ENCODE peak calls at places on chromosomes 1 and 21, in five cellular contexts. M, B, K, Y and X are unnamed samples. For H3K4me1, the result is how much of the 10 kb centered on the place peaks cover.

GRCh38 chr1:227395391-227396028 is 77.2 kb upstream of the CDC42BPA start:
- DNase-seq in M (no peak), B (no peak), K (no peak), Y (no peak), X (no peak)

GRCh38 chr1:233668725-233669294 is 54.9 kb downstream of the KCNK1 start:
- DNase-seq in M (peak), B (no peak), K (peak), Y (no peak), X (peak)

GRCh38 chr1:79079770-79080169 is 73.2 kb upstream of the ADGRL4 start:
- DNase-seq in M (no peak), B (peak), K (peak), Y (no peak), X (peak)

GRCh38 chr1:222991908-222992307 is 151.1 kb downstream of the TLR5 start:
- DNase-seq in M (no peak), B (no peak), K (no peak), Y (no peak), X (no peak)

GRCh38 chr1:64161347-64162080 is 41.9 kb upstream of the UBE2U start:
- DNase-seq in M (no peak), B (no peak), K (no peak), Y (no peak), X (no peak)

GRCh38 chr1:52691856-52692255 is 6.3 kb downstream of the COA7 start:
- DNase-seq in M (no peak), B (no peak), K (no peak), Y (no peak), X (no peak)

GRCh38 chr1:46183119-46183842 is 7.0 kb upstream of the P3R3URF start:
- DNase-seq in M (peak), B (peak), K (peak), Y (no peak), X (peak)

GRCh38 chr21:45974073-45975016 is 7.2 kb upstream of the COL6A1 start:
- DNase-seq in M (no peak), B (peak), K (peak), Y (no peak), X (no peak)

GRCh38 chr1:86515597-86515996 is 31.3 kb upstream of the CLCA4 start:
- DNase-seq in M (no peak), B (no peak), K (peak), Y (no peak), X (no peak)

GRCh38 chr1:77316006-77316405 is 34.2 kb downstream of the AK5 start:
- DNase-seq in M (peak), B (no peak), K (no peak), Y (no peak), X (peak)

GRCh38 chr1:223706077-223706988 is 6.0 kb upstream of the CAPN2 start:
- DNase-seq in M (no peak), B (peak), K (peak), Y (no peak), X (peak)

DNA sequence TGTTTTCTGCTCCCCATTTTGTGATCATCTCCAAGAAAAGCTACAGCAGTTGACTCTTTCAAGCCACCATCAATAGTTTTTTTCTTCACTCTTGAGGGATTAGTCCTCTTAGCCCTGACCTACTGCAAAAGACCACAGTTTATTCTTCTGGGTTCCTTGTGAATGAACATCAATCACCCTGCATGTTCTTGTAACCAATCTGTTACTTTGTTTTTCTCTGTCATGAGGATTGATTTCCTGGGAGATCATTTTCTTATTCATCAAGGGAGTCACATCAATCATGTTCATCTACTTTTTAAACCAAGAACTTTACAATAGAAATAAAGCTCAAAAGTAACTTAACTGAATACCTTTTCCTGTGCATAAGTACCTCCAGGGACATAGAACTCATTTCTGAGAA is 21.9 kb downstream of the ILDR2 start:
- DNase-seq in M (no peak), B (no peak), K (no peak), Y (no peak), X (no peak)
- H3K4me1 ChIP-seq in M (under half), B (under half), K (under half), Y (under half), X (under half)

GRCh38 chr1:244813327-244813726 is 22.1 kb upstream of the COX20 start:
- DNase-seq in M (no peak), B (no peak), K (no peak), Y (no peak), X (no peak)

GRCh38 chr1:244820131-244820530 is 15.3 kb upstream of the COX20 start:
- DNase-seq in M (no peak), B (no peak), K (peak), Y (no peak), X (no peak)

GRCh38 chr1:244810221-244810620 is 25.2 kb upstream of the COX20 start:
- DNase-seq in M (no peak), B (no peak), K (no peak), Y (no peak), X (no peak)

GRCh38 chr1:244817415-244817894 is 18.0 kb upstream of the COX20 start:
- DNase-seq in M (no peak), B (peak), K (no peak), Y (no peak), X (no peak)

GRCh38 chr1:244815600-244816099 is 19.8 kb upstream of the COX20 start:
- DNase-seq in M (no peak), B (no peak), K (no peak), Y (no peak), X (no peak)
- H3K4me1 ChIP-seq in M (under half), B (under half), K (under half), Y (under half), X (under half)

DNA sequence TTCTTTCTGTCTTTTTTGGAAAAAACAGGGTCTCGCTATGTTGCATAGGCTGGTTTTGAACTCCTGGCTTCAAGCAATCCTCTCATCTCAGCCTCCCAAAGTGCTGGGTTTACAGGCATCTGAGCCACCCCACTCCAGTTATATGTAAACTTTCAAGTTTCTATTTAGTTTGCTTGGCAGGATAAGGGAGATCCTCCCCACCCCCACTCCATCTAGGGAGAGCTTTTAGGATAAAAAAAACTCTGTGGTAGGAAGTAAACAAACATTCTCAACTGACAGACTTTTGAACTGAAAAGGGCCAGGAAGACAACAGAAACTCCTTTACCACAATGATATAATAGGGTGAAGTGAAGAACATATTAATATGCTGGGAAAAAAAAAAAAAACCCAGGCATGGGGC is 41.0 kb upstream of the ZNF326 start:
- DNase-seq in M (no peak), B (no peak), K (peak), Y (no peak), X (no peak)
- H3K4me1 ChIP-seq in M (under half), B (under half), K (under half), Y (under half), X (under half)

DNA sequence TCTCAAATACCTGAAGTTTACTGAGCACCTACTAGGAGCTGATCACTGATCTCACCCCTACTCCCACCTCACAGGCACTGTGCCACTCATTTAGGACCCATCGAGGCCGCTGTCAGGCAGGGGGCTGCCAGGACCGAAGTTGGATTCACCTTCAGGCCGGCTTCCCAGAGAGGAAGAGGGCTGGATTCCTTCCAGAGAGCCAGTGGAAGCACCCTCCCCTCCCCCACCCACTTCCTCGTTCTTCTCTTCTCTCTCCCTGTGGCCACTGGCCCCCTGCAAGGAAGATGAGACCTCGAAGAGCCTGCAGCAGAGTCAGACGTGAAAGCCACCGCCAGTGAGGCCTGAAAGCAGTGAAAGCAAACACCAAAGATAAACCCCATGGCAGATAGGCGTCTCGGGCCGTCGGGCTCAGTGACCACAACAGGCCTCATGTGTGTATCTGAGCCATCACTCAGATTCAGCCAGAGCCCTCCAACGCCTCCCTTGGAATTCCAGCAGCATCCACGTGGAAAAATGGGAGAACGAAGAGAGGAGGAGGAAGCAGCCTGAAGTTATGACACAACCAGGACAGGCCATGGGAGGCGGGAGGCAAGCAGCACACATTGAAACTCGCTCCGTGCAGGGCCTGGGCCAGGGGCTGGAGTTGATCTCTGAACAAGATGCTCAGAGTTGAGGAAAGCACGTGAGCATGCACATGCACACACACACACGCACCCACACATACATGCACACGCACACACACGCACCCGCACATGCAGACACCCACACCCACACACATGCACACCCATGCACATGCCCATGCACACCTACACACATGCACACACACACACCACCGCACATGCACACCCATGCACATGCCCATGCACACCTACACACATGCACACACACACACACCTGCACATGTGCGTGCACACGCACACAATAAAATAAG is 6.2 kb upstream of the AGTRAP start:
- DNase-seq in M (no peak), B (peak), K (no peak), Y (no peak), X (no peak)
- H3K4me1 ChIP-seq in M (under half), B (under half), K (under half), Y (under half), X (under half)

DNA sequence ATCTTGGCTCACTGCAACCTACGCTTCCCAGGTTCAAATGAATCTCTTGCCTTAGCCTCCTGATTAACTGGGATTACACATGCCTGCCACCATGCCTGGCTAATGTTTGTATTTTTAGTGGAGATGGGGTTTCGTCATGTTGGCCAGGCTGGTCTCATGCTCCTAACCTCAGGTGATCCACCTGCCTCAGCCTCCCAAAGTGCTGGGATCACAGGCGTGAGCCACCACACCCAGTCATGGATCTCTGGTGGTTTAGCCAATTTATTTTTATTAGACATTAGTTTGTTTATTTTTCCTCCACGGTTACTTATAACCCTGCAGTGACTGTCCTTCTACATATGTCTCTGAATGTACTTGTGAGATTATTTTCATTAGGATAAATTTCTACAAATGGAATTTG is 5.3 kb downstream of the ITSN1 start:
- DNase-seq in M (no peak), B (no peak), K (no peak), Y (no peak), X (no peak)
- H3K4me1 ChIP-seq in M (under half), B (under half), K (under half), Y (under half), X (under half)

GRCh38 chr1:8378202-8378601 is 60.3 kb downstream of the SLC45A1 start:
- DNase-seq in M (no peak), B (no peak), K (no peak), Y (no peak), X (no peak)

GRCh38 chr1:8377382-8377928 is 59.5 kb downstream of the SLC45A1 start:
- DNase-seq in M (no peak), B (no peak), K (no peak), Y (no peak), X (no peak)

GRCh38 chr1:8379513-8380186 is 61.7 kb downstream of the SLC45A1 start:
- DNase-seq in M (no peak), B (no peak), K (no peak), Y (no peak), X (no peak)

GRCh38 chr1:8381618-8382017 is 63.7 kb downstream of the SLC45A1 start:
- DNase-seq in M (no peak), B (no peak), K (no peak), Y (no peak), X (peak)

DNA sequence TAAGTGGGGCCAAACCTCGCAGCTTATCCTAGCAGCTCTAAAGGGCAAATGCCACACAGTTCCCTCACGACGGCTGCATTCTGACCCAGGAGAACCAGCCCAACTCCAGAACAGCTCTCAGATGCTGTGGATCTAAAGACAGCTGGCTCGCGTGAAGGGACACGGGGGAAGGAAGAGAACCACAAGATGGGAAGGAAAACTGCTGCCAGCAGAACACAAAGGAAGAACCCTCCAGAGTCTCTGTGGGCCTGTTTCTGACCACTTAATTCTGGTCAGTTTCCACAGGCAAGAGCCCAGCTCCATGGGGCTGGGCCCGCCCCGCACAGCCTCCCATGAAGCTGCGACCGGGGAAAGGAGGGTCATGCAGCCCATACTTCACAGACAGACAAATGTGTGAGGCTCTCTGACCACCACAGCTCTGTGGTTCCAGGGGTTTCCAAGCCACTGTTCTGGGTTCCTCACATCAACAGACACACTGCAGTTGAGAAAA is 61.1 kb downstream of the SLC45A1 start:
- DNase-seq in M (no peak), B (no peak), K (no peak), Y (no peak), X (no peak)
- H3K4me1 ChIP-seq in M (under half), B (under half), K (under half), Y (under half), X (under half)

GRCh38 chr1:24020470-24020869 is 40.3 kb upstream of the SRSF10 start:
- DNase-seq in M (no peak), B (no peak), K (no peak), Y (no peak), X (no peak)
- H3K4me1 ChIP-seq in M (under half), B (half or more), K (under half), Y (under half), X (under half)

GRCh38 chr1:67677408-67677807 is 7.6 kb upstream of the GADD45A start:
- DNase-seq in M (no peak), B (no peak), K (no peak), Y (no peak), X (no peak)

GRCh38 chr1:67676946-67677345 is 8.1 kb upstream of the GADD45A start:
- DNase-seq in M (no peak), B (no peak), K (no peak), Y (no peak), X (no peak)

GRCh38 chr1:67677925-67678324 is 7.1 kb upstream of the GADD45A start:
- DNase-seq in M (no peak), B (no peak), K (no peak), Y (no peak), X (no peak)

GRCh38 chr1:67680486-67680885 is 4.5 kb upstream of the GADD45A start:
- DNase-seq in M (no peak), B (no peak), K (peak), Y (no peak), X (peak)

DNA sequence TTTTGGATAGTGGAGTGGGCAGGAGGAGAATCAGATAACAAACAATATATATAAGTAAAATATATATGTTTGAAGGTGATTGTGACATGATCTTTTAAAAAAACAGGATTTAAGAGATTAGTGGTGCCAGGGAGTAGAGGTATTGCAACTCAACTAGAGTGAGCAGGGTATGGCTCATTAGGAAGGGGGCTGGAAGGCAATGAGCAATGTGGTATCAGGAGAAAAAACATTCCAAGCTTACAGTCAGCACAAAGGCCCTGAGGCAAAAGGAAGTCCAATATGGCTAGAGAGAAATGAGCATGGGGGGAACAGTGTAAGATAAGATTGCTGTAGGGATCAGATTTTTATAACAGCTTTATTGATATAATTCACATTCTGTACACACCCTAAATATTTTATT is 5.3 kb upstream of the GADD45A start:
- DNase-seq in M (peak), B (no peak), K (peak), Y (no peak), X (peak)
- H3K4me1 ChIP-seq in M (under half), B (under half), K (under half), Y (under half), X (under half)

GRCh38 chr21:29308456-29308783 is 9.7 kb downstream of the BACH1 start:
- DNase-seq in M (no peak), B (no peak), K (no peak), Y (no peak), X (no peak)

GRCh38 chr21:29306920-29307319 is 8.2 kb downstream of the BACH1 start:
- DNase-seq in M (no peak), B (no peak), K (no peak), Y (no peak), X (no peak)

GRCh38 chr21:29309703-29310102 is 11.0 kb downstream of the BACH1 start:
- DNase-seq in M (no peak), B (no peak), K (no peak), Y (no peak), X (no peak)

GRCh38 chr21:29305561-29305960 is 6.8 kb downstream of the BACH1 start:
- DNase-seq in M (no peak), B (no peak), K (no peak), Y (no peak), X (no peak)

GRCh38 chr21:29307718-29308455 is 9.2 kb downstream of the BACH1 start:
- DNase-seq in M (no peak), B (no peak), K (no peak), Y (no peak), X (no peak)
- H3K4me1 ChIP-seq in M (under half), B (under half), K (under half), Y (under half), X (under half)